ENCODE peak calls at places on chromosomes 5 and 9, in four cellular contexts. One of them, this sample, is unnamed.

GRCh38 chr9:86434039-86434726 is 80.0 kb upstream of the TUT7 start:
- DNase-seq in right lobe of liver: peak; percentile 23
- DNase-seq in testis: no peak
- DNase-seq in stomach: no peak
- DNase-seq in this sample: peak; percentile 39

GRCh38 chr9:126965541-126966428 is 51.2 kb downstream of the RALGPS1 start:
- DNase-seq in right lobe of liver: peak; percentile 39
- DNase-seq in testis: peak; percentile 72
- DNase-seq in stomach: peak; percentile 46
- DNase-seq in this sample: peak; percentile 30

GRCh38 chr9:125103021-125103420 is 40.3 kb downstream of the SCAI start:
- DNase-seq in right lobe of liver: no peak
- DNase-seq in testis: no peak
- DNase-seq in stomach: no peak
- DNase-seq in this sample: no peak

GRCh38 chr5:149541893-149542292 is 9.3 kb downstream of the CSNK1A1 start:
- DNase-seq in right lobe of liver: no peak
- DNase-seq in testis: no peak
- DNase-seq in stomach: no peak
- DNase-seq in this sample: no peak

GRCh38 chr5:40550481-40550880 is 129.2 kb upstream of the PTGER4 start:
- DNase-seq in right lobe of liver: no peak
- DNase-seq in testis: no peak
- DNase-seq in stomach: no peak
- DNase-seq in this sample: no peak

GRCh38 chr9:21711504-21711903 is 90.9 kb upstream of the MTAP start:
- DNase-seq in right lobe of liver: no peak
- DNase-seq in testis: no peak
- DNase-seq in stomach: no peak
- DNase-seq in this sample: no peak

GRCh38 chr5:36728697-36729543 is 122.5 kb downstream of the SLC1A3 start:
- DNase-seq in right lobe of liver: no peak
- DNase-seq in testis: peak; percentile 23
- DNase-seq in stomach: no peak
- DNase-seq in this sample: peak; percentile 84

GRCh38 chr5:33306758-33307157 is 134.0 kb upstream of the TARS1 start:
- DNase-seq in right lobe of liver: no peak
- DNase-seq in testis: no peak
- DNase-seq in stomach: no peak
- DNase-seq in this sample: no peak

GRCh38 chr5:77218263-77218662 is 7.8 kb downstream of the PDE8B start:
- DNase-seq in right lobe of liver: no peak
- DNase-seq in testis: no peak
- DNase-seq in stomach: no peak
- DNase-seq in this sample: no peak

GRCh38 chr9:71690058-71690691 is 78.1 kb downstream of the CEMIP2 start:
- DNase-seq in right lobe of liver: no peak
- DNase-seq in testis: no peak
- DNase-seq in stomach: no peak
- DNase-seq in this sample: no peak

GRCh38 chr5:132262882-132263547 is 5.5 kb downstream of the PDLIM4 start:
- DNase-seq in right lobe of liver: no peak
- DNase-seq in testis: no peak
- DNase-seq in stomach: no peak
- DNase-seq in this sample: no peak

GRCh38 chr5:140025736-140026135 is 17.4 kb downstream of the NRG2 start:
- DNase-seq in right lobe of liver: no peak
- DNase-seq in testis: no peak
- DNase-seq in stomach: no peak
- DNase-seq in this sample: no peak

GRCh38 chr9:114034176-114034575 is 43.9 kb downstream of the AMBP start:
- DNase-seq in right lobe of liver: no peak
- DNase-seq in testis: no peak
- DNase-seq in stomach: no peak
- DNase-seq in this sample: no peak

GRCh38 chr5:25970906-25971489 is 1067.4 kb downstream of the CDH9 start:
- DNase-seq in right lobe of liver: no peak
- DNase-seq in testis: no peak
- DNase-seq in stomach: no peak
- DNase-seq in this sample: no peak

GRCh38 chr5:61245936-61246335 is 83.7 kb upstream of the SMIM15 start:
- DNase-seq in right lobe of liver: no peak
- DNase-seq in testis: no peak
- DNase-seq in stomach: peak; percentile 62
- DNase-seq in this sample: no peak

GRCh38 chr9:90100014-90100413 is 495.2 kb downstream of the GADD45G start:
- DNase-seq in right lobe of liver: no peak
- DNase-seq in testis: no peak
- DNase-seq in stomach: no peak
- DNase-seq in this sample: no peak

GRCh38 chr9:127319366-127320121 is 55.0 kb downstream of the GARNL3 start:
- DNase-seq in right lobe of liver: no peak
- DNase-seq in testis: no peak
- DNase-seq in stomach: no peak
- DNase-seq in this sample: no peak

GRCh38 chr9:136329211-136329627 is 1.9 kb downstream of the GPSM1 start:
- DNase-seq in right lobe of liver: no peak
- DNase-seq in testis: no peak
- DNase-seq in stomach: no peak
- DNase-seq in this sample: no peak

GRCh38 chr5:59519338-59519737 is 374.2 kb downstream of the PDE4D start:
- DNase-seq in right lobe of liver: no peak
- DNase-seq in testis: no peak
- DNase-seq in stomach: no peak
- DNase-seq in this sample: no peak

GRCh38 chr5:1737790-1738405 is 61.7 kb downstream of the MRPL36 start:
- DNase-seq in right lobe of liver: no peak
- DNase-seq in testis: no peak
- DNase-seq in stomach: peak; percentile 25
- DNase-seq in this sample: peak; percentile 31

GRCh38 chr5:88660947-88661869 is 221.8 kb downstream of the MEF2C start:
- DNase-seq in right lobe of liver: no peak
- DNase-seq in testis: peak; percentile 93
- DNase-seq in stomach: no peak
- DNase-seq in this sample: peak; percentile 61

GRCh38 chr5:33408816-33409215 is 31.9 kb upstream of the TARS1 start:
- DNase-seq in right lobe of liver: no peak
- DNase-seq in testis: no peak
- DNase-seq in stomach: no peak
- DNase-seq in this sample: no peak

GRCh38 chr5:151107738-151108520 is 27.1 kb upstream of the TNIP1 start:
- DNase-seq in right lobe of liver: peak; percentile 69
- DNase-seq in testis: peak; percentile 61
- DNase-seq in stomach: peak; percentile 83
- DNase-seq in this sample: no peak

DNA sequence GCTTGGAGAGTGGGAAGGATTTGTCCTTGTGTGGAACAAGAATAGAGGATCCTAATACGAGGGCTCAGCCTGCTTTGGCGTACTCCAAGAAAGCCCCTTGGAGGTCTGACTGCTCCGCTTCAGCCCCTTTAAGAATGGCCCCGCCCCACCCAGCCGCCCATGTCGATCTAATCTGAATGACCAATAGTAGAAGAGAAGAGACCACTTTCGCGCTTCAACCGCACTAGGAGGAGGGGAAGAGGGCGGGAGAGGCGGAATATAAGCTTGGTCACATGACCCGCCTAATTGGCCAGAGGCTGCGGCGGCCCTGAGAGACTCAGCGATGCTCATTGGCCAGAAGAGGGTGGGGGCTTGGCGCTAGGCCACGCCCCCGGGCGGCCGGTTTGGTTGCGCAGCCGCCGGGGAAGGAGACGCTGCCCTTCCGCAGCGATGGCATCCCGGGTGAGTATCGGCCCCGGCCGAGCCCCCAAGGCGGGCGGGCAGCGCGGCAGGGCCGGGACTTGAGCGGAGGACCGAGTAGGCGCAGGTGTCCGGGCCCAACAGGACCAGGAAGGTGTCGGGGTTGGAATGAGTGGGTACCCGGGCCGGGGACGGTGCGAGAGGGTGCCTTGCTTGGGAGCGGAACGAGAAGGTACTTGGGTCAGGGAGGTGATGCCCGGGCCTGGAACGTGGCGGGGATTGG is at the start of gene MIGA2:
- DNase-seq in right lobe of liver: peak; percentile 96
- DNase-seq in testis: peak; percentile 100
- DNase-seq in stomach: peak; percentile 98
- DNase-seq in this sample: peak; percentile 100
- TF ChIP-seq POLR2A in right lobe of liver: peak; percentile 92
- TF ChIP-seq POLR2A in testis: no peak
- TF ChIP-seq POLR2A in stomach: peak; percentile 55
- TF ChIP-seq POLR2A in this sample: peak; percentile 95

GRCh38 chr5:91378683-91379601 is 4.2 kb downstream of the ARRDC3 start:
- DNase-seq in right lobe of liver: no peak
- DNase-seq in testis: no peak
- DNase-seq in stomach: no peak
- DNase-seq in this sample: peak; percentile 30

GRCh38 chr5:91381134-91381773 is 1.9 kb downstream of the ARRDC3 start:
- DNase-seq in right lobe of liver: no peak
- DNase-seq in testis: no peak
- DNase-seq in stomach: no peak
- DNase-seq in this sample: no peak

GRCh38 chr5:91380491-91381133 is 2.5 kb downstream of the ARRDC3 start:
- DNase-seq in right lobe of liver: peak; percentile 99
- DNase-seq in testis: peak; percentile 100
- DNase-seq in stomach: peak; percentile 99
- DNase-seq in this sample: peak; percentile 95

GRCh38 chr5:91381774-91382492 is 1.2 kb downstream of the ARRDC3 start:
- DNase-seq in right lobe of liver: peak; percentile 75
- DNase-seq in testis: peak; percentile 92
- DNase-seq in stomach: peak; percentile 64
- DNase-seq in this sample: peak; percentile 88

DNA sequence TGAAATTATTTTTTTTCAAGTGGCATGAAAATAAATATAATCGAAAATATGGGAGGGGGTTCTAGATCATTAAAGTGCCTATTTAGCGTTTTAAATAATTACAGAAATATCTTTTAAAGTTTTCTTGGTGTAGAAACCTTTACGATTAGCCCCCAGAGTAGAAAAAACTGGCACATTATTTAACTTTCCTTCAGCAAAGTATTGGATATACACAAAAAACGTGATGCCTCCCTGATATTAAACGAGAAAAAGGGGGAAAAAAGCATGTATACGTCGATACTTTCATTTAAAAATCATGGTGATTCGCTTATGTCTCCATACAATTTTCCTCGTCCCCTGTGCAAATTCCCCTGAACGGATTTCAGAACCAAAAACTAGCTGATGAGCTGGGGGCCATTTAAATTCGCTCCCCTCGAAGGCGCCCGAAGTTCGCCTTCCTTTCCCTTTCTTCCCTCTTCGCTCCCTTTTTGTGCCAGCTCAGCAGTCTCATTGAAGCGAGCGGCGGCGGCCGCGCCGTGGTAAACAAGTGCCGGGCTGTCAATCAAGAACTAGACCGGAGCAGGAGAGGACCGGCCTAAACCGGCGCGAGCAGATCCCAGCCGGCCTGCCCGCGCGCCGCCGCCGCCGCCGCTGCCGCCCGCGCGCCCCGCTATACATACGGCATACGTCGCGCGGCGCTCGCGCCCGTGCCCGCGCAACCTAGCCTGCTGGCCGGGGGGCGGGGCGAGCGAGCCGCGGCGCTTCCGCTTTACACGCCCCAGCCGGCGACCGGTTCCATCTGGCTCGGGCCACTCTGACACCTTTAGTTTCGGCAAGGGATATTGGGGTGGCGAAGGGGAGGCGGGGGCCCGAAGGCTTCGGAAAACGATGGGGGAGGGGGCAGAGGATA is 3.3 kb downstream of the ARRDC3 start:
- DNase-seq in right lobe of liver: peak; percentile 96
- DNase-seq in testis: peak; percentile 96
- DNase-seq in stomach: peak; percentile 97
- DNase-seq in this sample: peak; percentile 99
- TF ChIP-seq POLR2A in right lobe of liver: peak; percentile 76
- TF ChIP-seq POLR2A in testis: no peak
- TF ChIP-seq POLR2A in stomach: no peak
- TF ChIP-seq POLR2A in this sample: peak; percentile 85

GRCh38 chr9:133065070-133065388 is 3.2 kb downstream of the CEL start:
- DNase-seq in right lobe of liver: no peak
- DNase-seq in testis: no peak
- DNase-seq in stomach: no peak
- DNase-seq in this sample: no peak
- TF ChIP-seq POLR2A in right lobe of liver: no peak
- TF ChIP-seq POLR2A in testis: no peak
- TF ChIP-seq POLR2A in stomach: no peak
- TF ChIP-seq POLR2A in this sample: no peak

DNA sequence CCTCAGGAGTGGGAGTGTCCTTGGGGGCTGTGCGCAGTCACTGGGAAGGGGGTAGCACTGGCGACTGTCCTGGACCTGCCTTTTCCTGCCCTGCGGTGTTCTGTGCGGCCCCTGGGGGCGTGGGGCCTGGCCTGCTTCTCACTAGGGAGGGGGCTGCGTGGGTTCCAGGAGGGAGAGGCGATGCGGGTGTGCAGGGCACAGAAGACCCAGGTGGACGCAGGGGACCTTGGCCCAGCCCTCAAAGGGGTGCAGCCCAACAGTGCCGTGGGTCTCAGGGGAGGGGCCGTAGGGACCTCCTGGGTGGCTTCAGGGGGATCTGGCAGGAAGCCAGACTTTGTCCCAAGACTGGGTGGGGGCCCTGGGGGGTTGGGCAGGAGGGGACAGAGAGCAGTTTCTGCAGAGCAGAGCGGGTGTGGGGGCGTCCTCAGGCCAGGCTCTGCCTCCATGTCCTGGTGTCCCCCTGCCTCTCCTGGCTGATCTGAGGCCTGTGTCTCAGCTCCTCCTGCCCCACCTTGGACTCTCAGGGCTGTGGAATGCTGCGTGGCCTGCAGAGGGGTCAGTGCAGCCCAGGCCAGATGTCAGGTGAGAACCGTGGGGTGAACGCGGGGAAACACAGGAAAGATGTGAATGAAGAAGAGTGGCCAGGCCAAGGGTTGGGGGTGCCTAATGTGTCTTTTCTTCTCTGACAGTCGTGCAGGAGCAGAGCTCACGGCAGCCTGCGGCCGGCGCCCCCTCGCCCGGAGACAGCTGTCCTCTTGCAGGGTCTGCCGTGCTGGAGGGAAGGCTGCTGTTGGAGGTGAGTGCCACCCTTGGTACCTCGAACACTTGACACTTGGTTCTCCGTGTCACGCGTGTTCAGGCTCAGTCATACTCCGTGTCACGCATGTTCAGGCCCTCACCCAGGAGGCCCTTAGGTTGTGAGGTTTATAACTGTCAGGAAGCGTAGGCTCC is 54.7 kb downstream of the AHRR start:
- DNase-seq in right lobe of liver: no peak
- DNase-seq in testis: peak; percentile 13
- DNase-seq in stomach: peak; percentile 21
- DNase-seq in this sample: no peak
- TF ChIP-seq POLR2A in right lobe of liver: no peak
- TF ChIP-seq POLR2A in testis: no peak
- TF ChIP-seq POLR2A in stomach: no peak
- TF ChIP-seq POLR2A in this sample: no peak

GRCh38 chr9:99819484-99820329 is 2.0 kb upstream of the NR4A3 start:
- DNase-seq in right lobe of liver: peak; percentile 94
- DNase-seq in testis: peak; percentile 98
- DNase-seq in stomach: peak; percentile 91
- DNase-seq in this sample: peak; percentile 94
- TF ChIP-seq POLR2A in right lobe of liver: peak; percentile 92
- TF ChIP-seq POLR2A in testis: peak; percentile 30
- TF ChIP-seq POLR2A in stomach: peak; percentile 80
- TF ChIP-seq POLR2A in this sample: peak; percentile 63